ENCODE peak calls at places on chromosomes 11 and 22, in eight cellular contexts. One of them, this sample, is unnamed.

GRCh38 chr22:37616205-37617083 is 7.8 kb downstream of the GGA1 start:
- DNase-seq in HFF-Myc: no peak
- DNase-seq in mesenteric fat pad: no peak
- DNase-seq in stomach: no peak
- DNase-seq in GM03348: no peak
- DNase-seq in activated naive CD4-positive, alpha-beta T cell treated with Interleukin-2 at 50 U/mL for 16 hours: no peak
- DNase-seq in cardiac fibroblast: no peak
- DNase-seq in SK-MEL-5: no peak
- DNase-seq in this sample: no peak

GRCh38 chr11:128890543-128891409 is at the start of gene KCNJ5:
- DNase-seq in HFF-Myc: no peak
- DNase-seq in mesenteric fat pad: peak; percentile 89
- DNase-seq in stomach: peak; percentile 56
- DNase-seq in GM03348: peak; percentile 63
- DNase-seq in activated naive CD4-positive, alpha-beta T cell treated with Interleukin-2 at 50 U/mL for 16 hours: no peak
- DNase-seq in cardiac fibroblast: no peak
- DNase-seq in SK-MEL-5: no peak
- DNase-seq in this sample: peak; percentile 41

GRCh38 chr11:68354181-68354872 is 41.9 kb downstream of the LRP5 start:
- DNase-seq in HFF-Myc: peak; percentile 63
- DNase-seq in mesenteric fat pad: no peak
- DNase-seq in stomach: peak; percentile 94
- DNase-seq in GM03348: peak; percentile 96
- DNase-seq in activated naive CD4-positive, alpha-beta T cell treated with Interleukin-2 at 50 U/mL for 16 hours: no peak
- DNase-seq in cardiac fibroblast: peak; percentile 78
- DNase-seq in SK-MEL-5: peak; percentile 5
- DNase-seq in this sample: no peak

GRCh38 chr22:26642465-26643367 is 14.7 kb upstream of the MIAT start:
- DNase-seq in HFF-Myc: no peak
- DNase-seq in mesenteric fat pad: no peak
- DNase-seq in stomach: peak; percentile 39
- DNase-seq in GM03348: no peak
- DNase-seq in activated naive CD4-positive, alpha-beta T cell treated with Interleukin-2 at 50 U/mL for 16 hours: peak; percentile 85
- DNase-seq in cardiac fibroblast: peak; percentile 19
- DNase-seq in SK-MEL-5: no peak
- DNase-seq in this sample: no peak

GRCh38 chr11:106733518-106734162 is 284.6 kb downstream of the GUCY1A2 start:
- DNase-seq in HFF-Myc: no peak
- DNase-seq in mesenteric fat pad: no peak
- DNase-seq in stomach: no peak
- DNase-seq in GM03348: no peak
- DNase-seq in activated naive CD4-positive, alpha-beta T cell treated with Interleukin-2 at 50 U/mL for 16 hours: no peak
- DNase-seq in cardiac fibroblast: peak; percentile 55
- DNase-seq in SK-MEL-5: no peak
- DNase-seq in this sample: no peak

GRCh38 chr22:48070083-48070482 is 1307.6 kb downstream of the TBC1D22A start:
- DNase-seq in HFF-Myc: no peak
- DNase-seq in mesenteric fat pad: no peak
- DNase-seq in stomach: no peak
- DNase-seq in GM03348: no peak
- DNase-seq in activated naive CD4-positive, alpha-beta T cell treated with Interleukin-2 at 50 U/mL for 16 hours: no peak
- DNase-seq in cardiac fibroblast: no peak
- DNase-seq in SK-MEL-5: no peak
- DNase-seq in this sample: no peak

GRCh38 chr11:59981106-59981770 is 17.4 kb downstream of the OOSP4A start:
- DNase-seq in HFF-Myc: no peak
- DNase-seq in mesenteric fat pad: no peak
- DNase-seq in stomach: no peak
- DNase-seq in GM03348: no peak
- DNase-seq in activated naive CD4-positive, alpha-beta T cell treated with Interleukin-2 at 50 U/mL for 16 hours: no peak
- DNase-seq in cardiac fibroblast: no peak
- DNase-seq in SK-MEL-5: no peak
- DNase-seq in this sample: no peak

GRCh38 chr22:48079505-48080295 is 1317.2 kb downstream of the TBC1D22A start:
- DNase-seq in HFF-Myc: no peak
- DNase-seq in mesenteric fat pad: no peak
- DNase-seq in stomach: no peak
- DNase-seq in GM03348: no peak
- DNase-seq in activated naive CD4-positive, alpha-beta T cell treated with Interleukin-2 at 50 U/mL for 16 hours: no peak
- DNase-seq in cardiac fibroblast: no peak
- DNase-seq in SK-MEL-5: no peak
- DNase-seq in this sample: no peak

GRCh38 chr22:46783721-46784120 is 21.3 kb downstream of the TBC1D22A start:
- DNase-seq in HFF-Myc: no peak
- DNase-seq in mesenteric fat pad: no peak
- DNase-seq in stomach: no peak
- DNase-seq in GM03348: no peak
- DNase-seq in activated naive CD4-positive, alpha-beta T cell treated with Interleukin-2 at 50 U/mL for 16 hours: no peak
- DNase-seq in cardiac fibroblast: no peak
- DNase-seq in SK-MEL-5: no peak
- DNase-seq in this sample: no peak

GRCh38 chr11:24585192-24585591 is 88.3 kb downstream of the LUZP2 start:
- DNase-seq in HFF-Myc: no peak
- DNase-seq in mesenteric fat pad: no peak
- DNase-seq in stomach: no peak
- DNase-seq in GM03348: no peak
- DNase-seq in activated naive CD4-positive, alpha-beta T cell treated with Interleukin-2 at 50 U/mL for 16 hours: no peak
- DNase-seq in cardiac fibroblast: peak; percentile 6
- DNase-seq in SK-MEL-5: no peak
- DNase-seq in this sample: no peak

GRCh38 chr22:35597692-35598395 is 19.3 kb downstream of the MB start:
- DNase-seq in HFF-Myc: no peak
- DNase-seq in mesenteric fat pad: no peak
- DNase-seq in stomach: no peak
- DNase-seq in GM03348: no peak
- DNase-seq in activated naive CD4-positive, alpha-beta T cell treated with Interleukin-2 at 50 U/mL for 16 hours: no peak
- DNase-seq in cardiac fibroblast: no peak
- DNase-seq in SK-MEL-5: no peak
- DNase-seq in this sample: no peak

GRCh38 chr11:130340671-130341319 is 26.1 kb upstream of the ZBTB44 start:
- DNase-seq in HFF-Myc: no peak
- DNase-seq in mesenteric fat pad: no peak
- DNase-seq in stomach: no peak
- DNase-seq in GM03348: no peak
- DNase-seq in activated naive CD4-positive, alpha-beta T cell treated with Interleukin-2 at 50 U/mL for 16 hours: peak; percentile 6
- DNase-seq in cardiac fibroblast: peak; percentile 14
- DNase-seq in SK-MEL-5: no peak
- DNase-seq in this sample: no peak

GRCh38 chr11:102911758-102912481 is 37.1 kb upstream of the MMP12 start:
- DNase-seq in HFF-Myc: no peak
- DNase-seq in mesenteric fat pad: no peak
- DNase-seq in stomach: no peak
- DNase-seq in GM03348: no peak
- DNase-seq in activated naive CD4-positive, alpha-beta T cell treated with Interleukin-2 at 50 U/mL for 16 hours: no peak
- DNase-seq in cardiac fibroblast: no peak
- DNase-seq in SK-MEL-5: no peak
- DNase-seq in this sample: no peak

GRCh38 chr11:44622190-44622650 is 56.8 kb downstream of the CD82 start:
- DNase-seq in HFF-Myc: no peak
- DNase-seq in mesenteric fat pad: peak; percentile 55
- DNase-seq in stomach: peak; percentile 13
- DNase-seq in GM03348: no peak
- DNase-seq in activated naive CD4-positive, alpha-beta T cell treated with Interleukin-2 at 50 U/mL for 16 hours: peak; percentile 1
- DNase-seq in cardiac fibroblast: no peak
- DNase-seq in SK-MEL-5: no peak
- DNase-seq in this sample: no peak

GRCh38 chr11:65427691-65428577 is 5.3 kb downstream of the NEAT1 start:
- DNase-seq in HFF-Myc: no peak
- DNase-seq in mesenteric fat pad: peak; percentile 89
- DNase-seq in stomach: peak; percentile 64
- DNase-seq in GM03348: no peak
- DNase-seq in activated naive CD4-positive, alpha-beta T cell treated with Interleukin-2 at 50 U/mL for 16 hours: peak; percentile 57
- DNase-seq in cardiac fibroblast: peak; percentile 86
- DNase-seq in SK-MEL-5: peak; percentile 77
- DNase-seq in this sample: no peak

GRCh38 chr11:3231851-3232744 is at the start of gene MRGPRE:
- DNase-seq in HFF-Myc: no peak
- DNase-seq in mesenteric fat pad: peak; percentile 88
- DNase-seq in stomach: no peak
- DNase-seq in GM03348: peak; percentile 62
- DNase-seq in activated naive CD4-positive, alpha-beta T cell treated with Interleukin-2 at 50 U/mL for 16 hours: no peak
- DNase-seq in cardiac fibroblast: peak; percentile 4
- DNase-seq in SK-MEL-5: no peak
- DNase-seq in this sample: no peak

GRCh38 chr11:70521475-70522260 is 123.3 kb downstream of the CTTN start:
- DNase-seq in HFF-Myc: no peak
- DNase-seq in mesenteric fat pad: no peak
- DNase-seq in stomach: no peak
- DNase-seq in GM03348: no peak
- DNase-seq in activated naive CD4-positive, alpha-beta T cell treated with Interleukin-2 at 50 U/mL for 16 hours: no peak
- DNase-seq in cardiac fibroblast: no peak
- DNase-seq in SK-MEL-5: no peak
- DNase-seq in this sample: no peak

GRCh38 chr11:66524304-66525040 is 14.0 kb downstream of the BBS1 start:
- DNase-seq in HFF-Myc: no peak
- DNase-seq in mesenteric fat pad: no peak
- DNase-seq in stomach: no peak
- DNase-seq in GM03348: no peak
- DNase-seq in activated naive CD4-positive, alpha-beta T cell treated with Interleukin-2 at 50 U/mL for 16 hours: no peak
- DNase-seq in cardiac fibroblast: no peak
- DNase-seq in SK-MEL-5: no peak
- DNase-seq in this sample: no peak

GRCh38 chr11:76250520-76251222 is 44.4 kb upstream of the WNT11 start:
- DNase-seq in HFF-Myc: no peak
- DNase-seq in mesenteric fat pad: no peak
- DNase-seq in stomach: no peak
- DNase-seq in GM03348: no peak
- DNase-seq in activated naive CD4-positive, alpha-beta T cell treated with Interleukin-2 at 50 U/mL for 16 hours: no peak
- DNase-seq in cardiac fibroblast: no peak
- DNase-seq in SK-MEL-5: peak; percentile 6
- DNase-seq in this sample: no peak

GRCh38 chr22:49382451-49382735 is 445.3 kb downstream of the BRD1 start:
- DNase-seq in HFF-Myc: no peak
- DNase-seq in mesenteric fat pad: no peak
- DNase-seq in stomach: peak; percentile 8
- DNase-seq in GM03348: no peak
- DNase-seq in activated naive CD4-positive, alpha-beta T cell treated with Interleukin-2 at 50 U/mL for 16 hours: no peak
- DNase-seq in cardiac fibroblast: no peak
- DNase-seq in SK-MEL-5: no peak
- DNase-seq in this sample: no peak

GRCh38 chr22:29661355-29661754 is 57.9 kb downstream of the NF2 start:
- DNase-seq in HFF-Myc: no peak
- DNase-seq in mesenteric fat pad: no peak
- DNase-seq in stomach: no peak
- DNase-seq in GM03348: peak; percentile 53
- DNase-seq in activated naive CD4-positive, alpha-beta T cell treated with Interleukin-2 at 50 U/mL for 16 hours: no peak
- DNase-seq in cardiac fibroblast: peak; percentile 72
- DNase-seq in SK-MEL-5: no peak
- DNase-seq in this sample: peak; percentile 17

GRCh38 chr11:107545101-107545514 is 20.4 kb downstream of the ALKBH8 start:
- DNase-seq in HFF-Myc: no peak
- DNase-seq in mesenteric fat pad: no peak
- DNase-seq in stomach: no peak
- DNase-seq in GM03348: peak; percentile 21
- DNase-seq in activated naive CD4-positive, alpha-beta T cell treated with Interleukin-2 at 50 U/mL for 16 hours: no peak
- DNase-seq in cardiac fibroblast: peak; percentile 87
- DNase-seq in SK-MEL-5: peak; percentile 39
- DNase-seq in this sample: no peak

GRCh38 chr11:116976941-116977570 is 121.2 kb downstream of the SIK3 start:
- DNase-seq in HFF-Myc: no peak
- DNase-seq in mesenteric fat pad: no peak
- DNase-seq in stomach: no peak
- DNase-seq in GM03348: peak; percentile 20
- DNase-seq in activated naive CD4-positive, alpha-beta T cell treated with Interleukin-2 at 50 U/mL for 16 hours: no peak
- DNase-seq in cardiac fibroblast: peak; percentile 18
- DNase-seq in SK-MEL-5: no peak
- DNase-seq in this sample: no peak

GRCh38 chr11:78209478-78209877 is 20.8 kb downstream of the USP35 start:
- DNase-seq in HFF-Myc: no peak
- DNase-seq in mesenteric fat pad: no peak
- DNase-seq in stomach: no peak
- DNase-seq in GM03348: no peak
- DNase-seq in activated naive CD4-positive, alpha-beta T cell treated with Interleukin-2 at 50 U/mL for 16 hours: no peak
- DNase-seq in cardiac fibroblast: no peak
- DNase-seq in SK-MEL-5: no peak
- DNase-seq in this sample: no peak

GRCh38 chr11:61494341-61495038 is 14.1 kb upstream of the LRRC10B start:
- DNase-seq in HFF-Myc: no peak
- DNase-seq in mesenteric fat pad: no peak
- DNase-seq in stomach: no peak
- DNase-seq in GM03348: no peak
- DNase-seq in activated naive CD4-positive, alpha-beta T cell treated with Interleukin-2 at 50 U/mL for 16 hours: no peak
- DNase-seq in cardiac fibroblast: no peak
- DNase-seq in SK-MEL-5: no peak
- DNase-seq in this sample: no peak

GRCh38 chr11:102680945-102681344 is 24.6 kb downstream of the MMP27 start:
- DNase-seq in HFF-Myc: no peak
- DNase-seq in mesenteric fat pad: no peak
- DNase-seq in stomach: no peak
- DNase-seq in GM03348: peak; percentile 38
- DNase-seq in activated naive CD4-positive, alpha-beta T cell treated with Interleukin-2 at 50 U/mL for 16 hours: no peak
- DNase-seq in cardiac fibroblast: peak; percentile 66
- DNase-seq in SK-MEL-5: no peak
- DNase-seq in this sample: no peak

GRCh38 chr11:112179601-112180000 is 4.3 kb downstream of the BCO2 start:
- DNase-seq in HFF-Myc: no peak
- DNase-seq in mesenteric fat pad: no peak
- DNase-seq in stomach: no peak
- DNase-seq in GM03348: no peak
- DNase-seq in activated naive CD4-positive, alpha-beta T cell treated with Interleukin-2 at 50 U/mL for 16 hours: no peak
- DNase-seq in cardiac fibroblast: no peak
- DNase-seq in SK-MEL-5: no peak
- DNase-seq in this sample: no peak

GRCh38 chr22:49789289-49790141 is 38.2 kb downstream of the BRD1 start:
- DNase-seq in HFF-Myc: no peak
- DNase-seq in mesenteric fat pad: no peak
- DNase-seq in stomach: no peak
- DNase-seq in GM03348: peak; percentile 89
- DNase-seq in activated naive CD4-positive, alpha-beta T cell treated with Interleukin-2 at 50 U/mL for 16 hours: peak; percentile 26
- DNase-seq in cardiac fibroblast: peak; percentile 65
- DNase-seq in SK-MEL-5: no peak
- DNase-seq in this sample: peak; percentile 67

GRCh38 chr22:17972385-17973181 is 51.8 kb downstream of the MICAL3 start:
- DNase-seq in HFF-Myc: peak; percentile 45
- DNase-seq in mesenteric fat pad: no peak
- DNase-seq in stomach: no peak
- DNase-seq in GM03348: peak; percentile 85
- DNase-seq in activated naive CD4-positive, alpha-beta T cell treated with Interleukin-2 at 50 U/mL for 16 hours: no peak
- DNase-seq in cardiac fibroblast: peak; percentile 80
- DNase-seq in SK-MEL-5: peak; percentile 72
- DNase-seq in this sample: peak; percentile 61

GRCh38 chr11:4636962-4637661 is at the start of gene OR51D1:
- DNase-seq in HFF-Myc: peak; percentile 22
- DNase-seq in mesenteric fat pad: no peak
- DNase-seq in stomach: peak; percentile 79
- DNase-seq in GM03348: peak; percentile 88
- DNase-seq in activated naive CD4-positive, alpha-beta T cell treated with Interleukin-2 at 50 U/mL for 16 hours: peak; percentile 72
- DNase-seq in cardiac fibroblast: peak; percentile 75
- DNase-seq in SK-MEL-5: peak; percentile 78
- DNase-seq in this sample: peak; percentile 72

GRCh38 chr11:2465201-2466068 is 20.6 kb downstream of the KCNQ1 start:
- DNase-seq in HFF-Myc: no peak
- DNase-seq in mesenteric fat pad: peak; percentile 88
- DNase-seq in stomach: peak; percentile 75
- DNase-seq in GM03348: peak; percentile 11
- DNase-seq in activated naive CD4-positive, alpha-beta T cell treated with Interleukin-2 at 50 U/mL for 16 hours: no peak
- DNase-seq in cardiac fibroblast: no peak
- DNase-seq in SK-MEL-5: no peak
- DNase-seq in this sample: no peak

GRCh38 chr11:122101625-122102291 is 14.3 kb downstream of the BLID start:
- DNase-seq in HFF-Myc: no peak
- DNase-seq in mesenteric fat pad: no peak
- DNase-seq in stomach: no peak
- DNase-seq in GM03348: peak; percentile 62
- DNase-seq in activated naive CD4-positive, alpha-beta T cell treated with Interleukin-2 at 50 U/mL for 16 hours: no peak
- DNase-seq in cardiac fibroblast: peak; percentile 81
- DNase-seq in SK-MEL-5: peak; percentile 87
- DNase-seq in this sample: peak; percentile 24

GRCh38 chr11:57205046-57205671 is 23.4 kb downstream of the LRRC55 start:
- DNase-seq in HFF-Myc: no peak
- DNase-seq in mesenteric fat pad: peak; percentile 60
- DNase-seq in stomach: no peak
- DNase-seq in GM03348: peak; percentile 87
- DNase-seq in activated naive CD4-positive, alpha-beta T cell treated with Interleukin-2 at 50 U/mL for 16 hours: no peak
- DNase-seq in cardiac fibroblast: peak; percentile 27
- DNase-seq in SK-MEL-5: peak; percentile 30
- DNase-seq in this sample: peak; percentile 38